ENCODE peak calls at places on chromosomes 11 and 22, in four cellular contexts. Z, B, X and W are unnamed samples.

GRCh38 chr22:24761888-24762675 is 12.4 kb downstream of the PIWIL3 start:
- DNase-seq in Z (no peak), B (no peak), X (no peak), W (peak; percentile 37)

GRCh38 chr22:24067587-24068376 is 56.7 kb downstream of the CABIN1 start:
- DNase-seq in Z (no peak), B (peak; percentile 41), X (peak; percentile 33), W (no peak)

GRCh38 chr11:6614446-6614845 is 2.4 kb upstream of the TAF10 start:
- DNase-seq in Z (no peak), B (no peak), X (no peak), W (no peak)

GRCh38 chr11:62546244-62546936 is at the start of gene AHNAK:
- DNase-seq in Z (peak; percentile 76), B (peak; percentile 69), X (peak; percentile 93), W (no peak)

GRCh38 chr11:9001736-9002135 is 2.1 kb downstream of the NRIP3 start:
- DNase-seq in Z (no peak), B (no peak), X (no peak), W (no peak)

GRCh38 chr22:45908961-45909360 is 68.0 kb downstream of the WNT7B start:
- DNase-seq in Z (no peak), B (no peak), X (no peak), W (no peak)

GRCh38 chr11:27710536-27710935 is 10.3 kb upstream of the BDNF start:
- DNase-seq in Z (no peak), B (no peak), X (no peak), W (no peak)

GRCh38 chr11:27443746-27444465 is 28.7 kb downstream of the LGR4 start:
- DNase-seq in Z (peak; percentile 67), B (no peak), X (no peak), W (no peak)

GRCh38 chr11:134514354-134514951 is 102.4 kb upstream of the B3GAT1 start:
- DNase-seq in Z (no peak), B (no peak), X (peak; percentile 59), W (no peak)

GRCh38 chr11:44223261-44223660 is 86.7 kb downstream of the ALX4 start:
- DNase-seq in Z (no peak), B (no peak), X (no peak), W (no peak)

GRCh38 chr11:36371590-36371989 is 75.5 kb downstream of the PRR5L start:
- DNase-seq in Z (no peak), B (no peak), X (no peak), W (no peak)

GRCh38 chr11:45896392-45897068 is 10.5 kb downstream of the FREY1 start:
- DNase-seq in Z (peak; percentile 85), B (peak; percentile 58), X (no peak), W (no peak)

GRCh38 chr11:130115218-130115617 is 44.4 kb upstream of the ST14 start:
- DNase-seq in Z (peak; percentile 72), B (no peak), X (no peak), W (no peak)

GRCh38 chr11:111944139-111944538 is 7.0 kb downstream of the DIXDC1 start:
- DNase-seq in Z (peak; percentile 52), B (no peak), X (no peak), W (no peak)

GRCh38 chr11:57647368-57647767 is 2.3 kb downstream of the YPEL4 start:
- DNase-seq in Z (peak; percentile 59), B (no peak), X (no peak), W (no peak)

GRCh38 chr11:27350503-27350902 is 12.5 kb downstream of the CCDC34 start:
- DNase-seq in Z (no peak), B (no peak), X (no peak), W (no peak)

GRCh38 chr11:59188954-59189353 is 17.0 kb downstream of the DTX4 start:
- DNase-seq in Z (no peak), B (no peak), X (no peak), W (no peak)

GRCh38 chr11:65071907-65072630 is 11.8 kb downstream of the CDCA5 start:
- DNase-seq in Z (no peak), B (no peak), X (no peak), W (peak; percentile 71)

DNA sequence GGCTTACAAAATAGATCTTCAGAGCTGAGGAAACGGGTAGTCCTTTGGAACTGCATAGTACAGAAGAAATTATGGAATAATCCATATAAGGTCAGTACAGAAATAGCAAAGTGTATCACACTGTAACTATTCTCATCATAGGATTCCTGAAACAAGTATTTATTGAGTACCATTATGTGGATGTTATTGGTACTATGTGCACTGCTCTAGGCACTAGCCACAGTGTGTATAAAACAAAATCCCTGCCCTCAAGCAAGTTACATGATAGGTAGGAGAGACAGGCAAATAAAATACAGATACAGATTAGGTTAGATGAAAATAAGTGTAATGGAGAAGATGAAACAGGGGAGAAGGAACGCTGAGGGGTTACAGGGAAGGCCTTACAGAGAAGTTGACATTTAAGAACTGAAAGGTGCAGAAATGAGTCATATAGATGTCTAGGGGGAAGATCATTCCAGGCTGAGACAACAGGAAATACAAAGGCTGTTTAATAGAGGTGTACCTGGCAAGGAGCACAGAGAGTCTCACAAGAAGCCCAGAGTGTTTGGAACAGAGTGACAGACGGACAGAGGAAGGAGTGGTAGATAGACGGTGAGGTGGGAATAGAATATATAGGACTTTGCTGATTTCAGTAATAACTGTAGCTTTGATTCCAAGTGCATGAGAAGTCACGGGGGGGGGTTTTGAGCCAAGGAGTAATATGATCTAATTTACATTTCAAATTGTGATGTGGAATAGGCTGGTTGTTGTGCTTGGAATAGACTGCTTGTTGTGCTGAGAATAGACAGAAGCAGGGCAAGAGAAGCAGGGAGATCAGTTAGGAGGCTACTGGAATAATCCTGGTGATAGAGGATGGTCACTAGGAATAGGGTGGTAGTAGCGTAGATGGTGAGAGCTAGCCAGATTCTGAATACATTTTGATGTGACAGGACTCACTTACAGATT is 13.7 kb downstream of the RNF141 start:
- DNase-seq in Z (no peak), B (no peak), X (no peak), W (no peak)
- H3K4me1 ChIP-seq in Z (no peaks in the 10 kb centered on the region), B (no peaks in the 10 kb centered on the region), X (no peaks in the 10 kb centered on the region), W (no peaks in the 10 kb centered on the region)

GRCh38 chr11:47243454-47243853 is 5.2 kb downstream of the ACP2 start:
- DNase-seq in Z (no peak), B (no peak), X (no peak), W (no peak)
- H3K27ac ChIP-seq in Z (no peak overlapping the region), B (no peak overlapping the region), X (peak overlapping the region; percentile 55), W (no peak overlapping the region)

GRCh38 chr22:37852418-37852817 is 3.2 kb downstream of the EIF3L start:
- DNase-seq in Z (no peak), B (no peak), X (no peak), W (no peak)
- H3K36me3 ChIP-seq in Z (peaks cover 69% of the 10 kb centered on the region), B (peaks cover 3% of the 10 kb centered on the region), X (peaks cover 69% of the 10 kb centered on the region), W (peaks cover 43% of the 10 kb centered on the region)

GRCh38 chr11:68497761-68498160 is 37.2 kb downstream of the PPP6R3 start:
- DNase-seq in Z (no peak), B (no peak), X (no peak), W (no peak)

GRCh38 chr11:68498313-68498712 is 37.8 kb downstream of the PPP6R3 start:
- DNase-seq in Z (no peak), B (no peak), X (no peak), W (peak; percentile 49)

GRCh38 chr11:68495872-68496271 is 35.3 kb downstream of the PPP6R3 start:
- DNase-seq in Z (no peak), B (no peak), X (no peak), W (no peak)

GRCh38 chr11:68498903-68499883 is 38.6 kb downstream of the PPP6R3 start:
- DNase-seq in Z (no peak), B (no peak), X (no peak), W (peak; percentile 57)

DNA sequence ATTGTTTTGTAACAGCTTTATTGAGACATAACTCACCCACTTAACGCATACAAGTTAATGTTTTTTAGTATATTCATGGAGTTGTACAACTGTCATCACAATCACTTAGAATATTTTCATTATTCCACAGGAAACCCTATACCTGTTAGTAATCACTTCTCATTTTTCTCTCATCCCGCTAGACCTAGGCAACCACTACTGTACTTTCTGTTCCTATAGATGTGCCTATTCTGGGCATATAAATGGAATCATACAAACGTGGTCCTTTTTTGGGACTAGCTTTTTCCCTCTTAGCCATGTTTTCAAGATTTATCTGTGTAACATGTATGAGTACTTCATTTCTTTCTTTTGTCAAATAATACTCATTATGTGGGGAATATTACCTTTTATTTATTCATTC is 34.8 kb downstream of the PPP6R3 start:
- DNase-seq in Z (no peak), B (no peak), X (no peak), W (no peak)
- H3K4me1 ChIP-seq in Z (peaks cover 31% of the 10 kb centered on the region), B (peaks cover 4% of the 10 kb centered on the region), X (peaks cover 42% of the 10 kb centered on the region), W (peaks cover 64% of the 10 kb centered on the region)

GRCh38 chr11:122814401-122814800 is 23.9 kb upstream of the CRTAM start:
- DNase-seq in Z (peak; percentile 32), B (no peak), X (no peak), W (no peak)

GRCh38 chr11:122817121-122817520 is 21.2 kb upstream of the CRTAM start:
- DNase-seq in Z (no peak), B (peak; percentile 4), X (no peak), W (no peak)

GRCh38 chr11:122813176-122813917 is 25.0 kb upstream of the CRTAM start:
- DNase-seq in Z (peak; percentile 66), B (no peak), X (no peak), W (no peak)

GRCh38 chr11:122815900-122816299 is 22.4 kb upstream of the CRTAM start:
- DNase-seq in Z (no peak), B (no peak), X (no peak), W (no peak)

GRCh38 chr11:122816701-122817100 is 21.6 kb upstream of the CRTAM start:
- DNase-seq in Z (no peak), B (no peak), X (no peak), W (no peak)
- H3K27ac ChIP-seq in Z (no peak overlapping the region), B (no peak overlapping the region), X (peak overlapping the region; percentile 43), W (no peak overlapping the region)

DNA sequence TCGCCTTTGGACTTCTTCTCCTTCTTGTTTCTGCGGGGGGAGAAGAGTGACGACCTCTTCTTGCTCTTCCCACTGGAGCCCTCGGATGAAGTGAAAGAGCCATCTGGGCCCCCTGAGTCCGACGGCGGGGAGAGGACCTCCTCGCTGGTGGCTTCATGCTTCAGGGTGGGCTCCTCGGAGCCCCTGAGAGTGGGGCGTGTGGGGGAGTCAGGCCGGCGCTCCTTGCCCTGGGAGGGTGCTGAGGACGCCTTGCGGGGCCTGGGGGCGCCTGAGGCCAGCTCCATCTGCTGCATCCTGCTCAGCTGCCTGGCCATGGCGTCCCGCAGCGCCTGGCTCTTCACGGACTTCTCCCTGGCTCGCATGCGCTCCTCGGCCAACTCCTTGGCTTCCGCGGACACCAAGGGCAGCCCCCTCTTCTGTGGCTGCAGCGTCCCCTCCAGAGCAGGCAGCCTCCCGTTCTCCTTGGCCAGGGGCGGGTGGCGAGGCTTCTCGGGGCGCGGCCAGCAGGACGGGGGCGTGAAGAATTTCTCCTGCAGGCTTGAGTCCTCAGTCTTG is 43.3 kb upstream of the BID start:
- DNase-seq in Z (no peak), B (no peak), X (no peak), W (no peak)
- H3K36me3 ChIP-seq in Z (no peaks in the 10 kb centered on the region), B (no peaks in the 10 kb centered on the region), X (peaks cover 21% of the 10 kb centered on the region), W (peaks cover 18% of the 10 kb centered on the region)

DNA sequence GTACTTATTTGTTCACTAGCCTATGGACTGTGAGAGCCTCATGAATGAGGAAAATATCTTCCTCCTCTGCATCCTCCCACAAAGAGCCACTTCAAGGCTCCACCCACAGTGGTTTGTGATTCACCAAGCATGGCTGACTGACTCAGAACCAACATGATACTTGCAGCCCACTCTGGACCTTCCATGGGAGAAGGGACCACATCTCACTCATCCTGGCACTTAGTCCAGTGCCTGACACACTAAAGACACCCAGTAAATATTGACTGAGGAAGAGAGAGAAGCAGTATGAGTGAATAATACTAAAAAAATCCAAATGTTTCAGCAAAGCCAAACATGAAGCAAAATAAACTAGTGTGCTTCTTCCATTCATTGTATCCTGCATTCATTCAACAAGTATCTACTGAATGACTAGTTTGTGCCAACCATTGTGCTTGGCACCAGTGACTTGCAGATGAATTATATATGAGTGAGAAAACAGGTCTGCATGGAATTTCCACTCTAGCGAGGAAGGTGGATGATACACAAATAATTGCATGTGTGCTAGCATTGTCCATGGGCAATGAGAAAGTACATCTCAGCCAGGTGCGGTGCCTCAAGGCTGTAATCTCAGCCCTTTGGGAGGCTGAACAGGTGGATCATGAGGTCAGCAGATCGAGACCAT is 54.9 kb upstream of the BLID start:
- DNase-seq in Z (no peak), B (no peak), X (no peak), W (no peak)
- H3K4me1 ChIP-seq in Z (peaks cover 15% of the 10 kb centered on the region), B (no peaks in the 10 kb centered on the region), X (no peaks in the 10 kb centered on the region), W (no peaks in the 10 kb centered on the region)